ENCODE peak calls at places on chromosomes 3 and 15, in five cellular contexts. One of them, this sample, is unnamed. For H3K9me3, the result is how much of the 10 kb centered on the place peaks cover.

GRCh38 chr15:81001180-81002003 is 669 bp downstream of the TLNRD1 start:
- DNase-seq in IMR-90: peak
- DNase-seq in adipocyte: peak
- DNase-seq in tibial nerve: peak
- DNase-seq in fibroblast of lung: peak
- DNase-seq in this sample: no peak

GRCh38 chr15:59222106-59222505 is 15.5 kb downstream of the LDHAL6B start:
- DNase-seq in tibial nerve: no peak
- DNase-seq in fibroblast of lung: peak
- DNase-seq in IMR-90: peak
- DNase-seq in adipocyte: peak
- DNase-seq in this sample: peak

GRCh38 chr3:136817448-136817847 is 1.5 kb upstream of the SLC35G2 start:
- DNase-seq in IMR-90: peak
- DNase-seq in fibroblast of lung: peak
- DNase-seq in tibial nerve: no peak
- DNase-seq in adipocyte: peak
- DNase-seq in this sample: no peak

GRCh38 chr3:27594096-27594690 is 110.0 kb upstream of the SLC4A7 start:
- DNase-seq in fibroblast of lung: no peak
- DNase-seq in IMR-90: peak
- DNase-seq in tibial nerve: no peak
- DNase-seq in adipocyte: peak
- DNase-seq in this sample: no peak

GRCh38 chr3:36444909-36445308 is 64.6 kb downstream of the STAC start:
- DNase-seq in adipocyte: peak
- DNase-seq in fibroblast of lung: peak
- DNase-seq in IMR-90: no peak
- DNase-seq in tibial nerve: no peak
- DNase-seq in this sample: no peak

GRCh38 chr3:188185717-188186236 is 31.8 kb downstream of the LPP start:
- DNase-seq in adipocyte: peak
- DNase-seq in tibial nerve: no peak
- DNase-seq in fibroblast of lung: peak
- DNase-seq in IMR-90: no peak
- DNase-seq in this sample: no peak

GRCh38 chr3:170813261-170813660 is 56.7 kb downstream of the RPL22L1 start:
- DNase-seq in IMR-90: no peak
- DNase-seq in fibroblast of lung: no peak
- DNase-seq in adipocyte: no peak
- DNase-seq in tibial nerve: no peak
- DNase-seq in this sample: no peak

GRCh38 chr3:154137036-154137435 is 15.8 kb downstream of the ARHGEF26 start:
- DNase-seq in tibial nerve: no peak
- DNase-seq in IMR-90: no peak
- DNase-seq in fibroblast of lung: no peak
- DNase-seq in adipocyte: no peak
- DNase-seq in this sample: no peak

GRCh38 chr3:158702815-158703481 is 29.3 kb downstream of the RARRES1 start:
- DNase-seq in adipocyte: no peak
- DNase-seq in IMR-90: peak
- DNase-seq in tibial nerve: no peak
- DNase-seq in fibroblast of lung: peak
- DNase-seq in this sample: no peak

GRCh38 chr3:6177417-6177816 is 683.5 kb upstream of the GRM7 start:
- DNase-seq in adipocyte: no peak
- DNase-seq in tibial nerve: no peak
- DNase-seq in IMR-90: no peak
- DNase-seq in fibroblast of lung: no peak
- DNase-seq in this sample: no peak

GRCh38 chr3:6180171-6180570 is 680.7 kb upstream of the GRM7 start:
- DNase-seq in tibial nerve: no peak
- DNase-seq in adipocyte: no peak
- DNase-seq in IMR-90: no peak
- DNase-seq in fibroblast of lung: peak
- DNase-seq in this sample: no peak

GRCh38 chr3:6182909-6183308 is 678.0 kb upstream of the GRM7 start:
- DNase-seq in adipocyte: no peak
- DNase-seq in tibial nerve: no peak
- DNase-seq in fibroblast of lung: no peak
- DNase-seq in IMR-90: no peak
- DNase-seq in this sample: no peak

GRCh38 chr3:6179761-6180160 is 681.2 kb upstream of the GRM7 start:
- DNase-seq in IMR-90: no peak
- DNase-seq in fibroblast of lung: peak
- DNase-seq in tibial nerve: no peak
- DNase-seq in adipocyte: no peak
- DNase-seq in this sample: no peak
- H3K9me3 ChIP-seq in IMR-90: under half
- H3K9me3 ChIP-seq in fibroblast of lung: under half
- H3K9me3 ChIP-seq in tibial nerve: under half
- H3K9me3 ChIP-seq in adipocyte: under half
- H3K9me3 ChIP-seq in this sample: under half

DNA sequence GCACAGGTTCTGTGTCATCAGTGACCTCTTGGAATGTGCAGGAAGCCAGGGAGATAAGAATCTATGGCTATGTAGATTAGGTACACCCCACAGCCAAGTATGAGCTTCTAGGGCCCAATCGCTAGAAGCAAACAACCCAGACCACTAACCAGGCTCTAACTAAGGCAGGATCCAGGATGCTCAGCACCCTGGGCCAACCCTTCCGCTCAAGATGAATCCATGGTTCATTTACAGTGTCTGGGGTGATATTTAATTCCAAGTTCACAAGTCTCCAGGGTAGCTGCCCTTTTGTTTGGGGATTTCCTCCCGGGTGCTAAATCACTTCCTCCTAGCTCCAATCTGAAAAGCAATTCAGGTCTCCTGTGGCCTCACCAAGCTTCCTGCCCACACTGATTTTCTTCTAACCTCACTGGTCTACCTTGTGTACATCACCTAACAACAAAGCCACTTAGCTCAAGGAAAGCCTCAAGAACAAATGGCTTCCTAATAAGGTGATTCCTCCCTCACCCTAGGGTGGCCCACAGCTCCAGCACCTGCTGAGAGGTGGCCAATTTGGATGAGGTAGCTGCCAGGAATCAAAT is 2.4 kb downstream of the EHD4 start:
- DNase-seq in fibroblast of lung: peak
- DNase-seq in adipocyte: no peak
- DNase-seq in IMR-90: no peak
- DNase-seq in tibial nerve: no peak
- DNase-seq in this sample: no peak
- H3K4me3 ChIP-seq in fibroblast of lung: no peak
- H3K4me3 ChIP-seq in adipocyte: no peak
- H3K4me3 ChIP-seq in IMR-90: no peak
- H3K4me3 ChIP-seq in tibial nerve: no peak
- H3K4me3 ChIP-seq in this sample: no peak

GRCh38 chr3:1406250-1406649 is 313.4 kb downstream of the CNTN6 start:
- DNase-seq in adipocyte: no peak
- DNase-seq in IMR-90: no peak
- DNase-seq in tibial nerve: no peak
- DNase-seq in fibroblast of lung: no peak
- DNase-seq in this sample: no peak
- H3K9me3 ChIP-seq in adipocyte: under half
- H3K9me3 ChIP-seq in IMR-90: under half
- H3K9me3 ChIP-seq in tibial nerve: under half
- H3K9me3 ChIP-seq in fibroblast of lung: under half
- H3K9me3 ChIP-seq in this sample: under half

GRCh38 chr3:197540961-197541377 is 14.8 kb downstream of the BDH1 start:
- DNase-seq in adipocyte: no peak
- DNase-seq in tibial nerve: no peak
- DNase-seq in fibroblast of lung: no peak
- DNase-seq in IMR-90: no peak
- DNase-seq in this sample: no peak
- H3K4me3 ChIP-seq in adipocyte: no peak
- H3K4me3 ChIP-seq in tibial nerve: no peak
- H3K4me3 ChIP-seq in fibroblast of lung: no peak
- H3K4me3 ChIP-seq in IMR-90: no peak
- H3K4me3 ChIP-seq in this sample: no peak

DNA sequence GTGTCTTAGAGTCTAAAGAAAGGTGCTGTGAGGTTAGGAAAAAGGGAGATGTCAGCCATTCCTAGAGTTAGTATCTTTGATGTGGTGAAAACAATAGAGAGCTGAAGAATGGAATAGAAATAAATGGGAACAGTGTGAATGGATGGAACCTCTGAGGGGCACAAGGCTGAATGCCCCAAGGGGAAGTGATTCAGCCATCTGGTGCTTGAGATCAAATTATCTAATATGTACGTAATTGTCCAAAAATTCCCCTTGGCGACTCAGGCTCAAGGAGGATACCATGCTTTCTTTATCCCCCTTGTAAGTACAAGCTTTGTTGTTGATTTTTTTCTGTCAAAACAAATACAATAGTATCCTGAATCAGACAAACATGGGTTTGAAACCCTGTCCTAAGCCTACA is 361.6 kb downstream of the LSAMP start:
- DNase-seq in fibroblast of lung: peak
- DNase-seq in tibial nerve: no peak
- DNase-seq in adipocyte: no peak
- DNase-seq in IMR-90: peak
- DNase-seq in this sample: no peak
- H3K9me3 ChIP-seq in fibroblast of lung: under half
- H3K9me3 ChIP-seq in tibial nerve: under half
- H3K9me3 ChIP-seq in adipocyte: under half
- H3K9me3 ChIP-seq in IMR-90: under half
- H3K9me3 ChIP-seq in this sample: under half